ENCODE peak calls at places on chromosomes 1 and 21, in seven cellular contexts. S, K, P, X, B, A and J are unnamed samples.

GRCh38 chr1:61782771-61783170 is 40.5 kb downstream of the PATJ start:
- DNase-seq in A (no peak), B (no peak), X (no peak), S (no peak), K (no peak), P (no peak), J (no peak)

GRCh38 chr1:3292051-3292722 is 162.3 kb upstream of the ARHGEF16 start:
- DNase-seq in X (no peak), S (no peak), B (no peak), P (no peak), K (no peak), A (no peak), J (peak)

GRCh38 chr1:193301746-193302145 is 115.3 kb upstream of the B3GALT2 start:
- DNase-seq in S (no peak), P (no peak), A (no peak), K (no peak), B (no peak), X (no peak), J (no peak)

GRCh38 chr1:214404154-214404553 is 123.2 kb downstream of the SMYD2 start:
- DNase-seq in X (no peak), K (peak), P (no peak), S (no peak), A (peak), B (no peak), J (no peak)

GRCh38 chr1:160251687-160252526 is 10.4 kb downstream of the DCAF8 start:
- DNase-seq in A (peak), S (no peak), X (no peak), K (peak), P (no peak), B (peak), J (no peak)

GRCh38 chr1:15623435-15623834 is 6.2 kb downstream of the DDI2 start:
- DNase-seq in K (no peak), X (no peak), S (no peak), A (no peak), P (no peak), B (no peak), J (no peak)

GRCh38 chr1:7942701-7943029 is 2.0 kb upstream of the TNFRSF9 start:
- DNase-seq in A (no peak), X (no peak), B (no peak), S (no peak), K (no peak), P (no peak), J (no peak)

GRCh38 chr1:59025898-59026426 is 242.1 kb upstream of the JUN start:
- DNase-seq in P (no peak), B (no peak), S (no peak), X (no peak), K (peak), A (no peak), J (no peak)

GRCh38 chr1:209871006-209871405 is 43.2 kb downstream of the UTP25 start:
- DNase-seq in S (no peak), P (no peak), K (no peak), B (no peak), X (no peak), A (no peak), J (no peak)

DNA sequence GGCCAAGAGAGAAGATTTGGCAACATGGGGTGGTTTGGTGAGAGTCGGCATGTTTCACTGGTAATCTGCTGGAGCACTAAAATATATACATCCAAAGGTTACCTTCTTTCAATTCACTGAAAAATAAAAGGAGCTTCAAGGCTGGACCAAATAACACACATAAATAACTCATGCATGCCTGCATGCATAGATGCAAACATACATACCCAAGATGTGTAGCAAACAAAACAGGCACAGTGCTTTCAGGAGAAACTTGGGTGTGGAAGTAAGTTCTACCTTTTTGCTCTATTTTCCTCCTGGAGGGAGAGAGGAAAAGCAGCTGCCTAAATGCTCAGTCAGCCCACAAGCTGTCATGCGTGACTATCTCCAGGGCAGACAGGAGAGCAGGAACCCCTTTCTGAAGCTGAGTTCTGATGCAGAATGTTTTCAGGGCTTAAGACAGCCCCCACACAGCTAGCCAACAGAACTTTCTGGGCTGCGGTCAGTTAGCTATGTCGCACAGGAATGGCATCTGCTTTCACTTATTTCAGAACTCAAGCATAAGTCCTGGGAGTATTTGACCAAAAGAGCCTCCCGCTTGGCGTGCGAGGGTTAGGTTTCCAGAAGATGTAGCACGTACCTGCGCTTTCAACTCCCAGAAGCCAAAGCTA is 166.2 kb downstream of the TOMM20 start:
- DNase-seq in X (peak), B (peak), P (no peak), S (no peak), K (peak), A (peak), J (no peak)
- H3K4me3 ChIP-seq in X (no peak), B (no peak), P (no peak), S (no peak), K (peak), A (peak), J (no peak)

GRCh38 chr1:117621316-117621715 is 15.5 kb downstream of the TENT5C start:
- DNase-seq in P (no peak), A (no peak), X (no peak), S (no peak), K (no peak), B (no peak), J (no peak)

GRCh38 chr1:117616356-117616755 is 10.5 kb downstream of the TENT5C start:
- DNase-seq in P (peak), K (no peak), A (no peak), X (no peak), B (no peak), S (no peak), J (no peak)

GRCh38 chr1:117616967-117617366 is 11.1 kb downstream of the TENT5C start:
- DNase-seq in S (no peak), B (no peak), A (no peak), X (no peak), K (no peak), P (no peak), J (no peak)

GRCh38 chr1:117620440-117620839 is 14.6 kb downstream of the TENT5C start:
- DNase-seq in X (no peak), B (no peak), S (no peak), A (no peak), P (no peak), K (no peak), J (no peak)

DNA sequence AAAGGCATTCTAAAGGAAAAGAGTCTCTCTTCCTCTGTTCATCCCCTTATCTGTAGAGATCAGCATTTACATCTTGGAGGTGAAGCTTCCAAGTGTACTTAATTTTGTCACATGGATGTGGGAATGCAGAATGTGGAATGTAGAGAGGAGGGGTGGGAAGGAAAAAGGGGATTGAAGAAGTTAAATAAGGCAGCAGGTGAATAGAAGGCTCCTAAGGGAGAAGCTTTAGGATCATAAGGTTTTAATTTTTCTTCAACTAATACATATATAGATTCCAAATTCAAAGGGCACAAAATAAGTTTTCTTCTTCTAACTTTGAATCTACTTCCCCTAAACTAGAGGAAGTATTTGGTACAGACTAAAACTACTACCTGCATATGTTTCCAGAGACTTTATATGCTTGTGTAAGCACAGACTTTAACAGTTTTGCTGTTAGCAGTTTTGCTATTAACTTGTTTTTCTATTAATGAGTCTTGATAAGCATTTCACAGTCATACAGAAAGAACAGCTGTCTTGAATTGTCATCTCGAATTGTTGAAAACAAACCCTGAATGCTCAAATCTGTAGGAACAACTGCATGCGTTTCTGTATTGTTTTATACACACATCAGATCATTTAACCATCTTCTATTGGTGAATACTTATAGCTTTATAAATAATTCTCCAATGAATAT is 12.7 kb downstream of the TENT5C start:
- DNase-seq in P (no peak), B (no peak), S (no peak), A (no peak), K (no peak), X (no peak), J (no peak)
- H3K4me3 ChIP-seq in P (no peak), B (no peak), S (no peak), A (no peak), K (no peak), X (no peak), J (no peak)

GRCh38 chr21:38810826-38811164 is 5.1 kb downstream of the ETS2 start:
- DNase-seq in X (no peak), K (no peak), S (no peak), P (no peak), B (no peak), A (no peak), J (no peak)
- H3K4me3 ChIP-seq in X (peak), K (no peak), S (peak), P (no peak), B (no peak), A (no peak), J (peak)

GRCh38 chr1:204465469-204466415 is 28.9 kb downstream of the PIK3C2B start:
- DNase-seq in B (no peak), X (no peak), A (no peak), S (no peak), K (peak), P (no peak), J (no peak)
- H3K4me3 ChIP-seq in B (peak), X (no peak), A (no peak), S (no peak), K (no peak), P (no peak), J (no peak)

GRCh38 chr1:151907363-151908139 is 1.8 kb downstream of the THEM4 start:
- DNase-seq in B (no peak), A (no peak), S (no peak), P (no peak), X (no peak), K (no peak), J (no peak)
- H3K4me3 ChIP-seq in B (no peak), A (no peak), S (no peak), P (no peak), X (no peak), K (no peak), J (no peak)

GRCh38 chr1:77134359-77134758 is 84.9 kb downstream of the PIGK start:
- DNase-seq in X (no peak), A (no peak), B (no peak), S (no peak), P (no peak), K (peak), J (no peak)

GRCh38 chr1:77143529-77144121 is 75.6 kb downstream of the PIGK start:
- DNase-seq in A (peak), B (no peak), S (no peak), X (no peak), K (peak), P (no peak), J (no peak)

GRCh38 chr1:77133731-77134358 is 85.4 kb downstream of the PIGK start:
- DNase-seq in K (no peak), A (no peak), X (no peak), B (no peak), P (no peak), S (no peak), J (no peak)

GRCh38 chr1:77139389-77139788 is 79.8 kb downstream of the PIGK start:
- DNase-seq in P (no peak), S (no peak), K (no peak), X (no peak), B (no peak), A (no peak), J (no peak)
- H3K4me3 ChIP-seq in P (no peak), S (no peak), K (no peak), X (no peak), B (no peak), A (no peak), J (no peak)

DNA sequence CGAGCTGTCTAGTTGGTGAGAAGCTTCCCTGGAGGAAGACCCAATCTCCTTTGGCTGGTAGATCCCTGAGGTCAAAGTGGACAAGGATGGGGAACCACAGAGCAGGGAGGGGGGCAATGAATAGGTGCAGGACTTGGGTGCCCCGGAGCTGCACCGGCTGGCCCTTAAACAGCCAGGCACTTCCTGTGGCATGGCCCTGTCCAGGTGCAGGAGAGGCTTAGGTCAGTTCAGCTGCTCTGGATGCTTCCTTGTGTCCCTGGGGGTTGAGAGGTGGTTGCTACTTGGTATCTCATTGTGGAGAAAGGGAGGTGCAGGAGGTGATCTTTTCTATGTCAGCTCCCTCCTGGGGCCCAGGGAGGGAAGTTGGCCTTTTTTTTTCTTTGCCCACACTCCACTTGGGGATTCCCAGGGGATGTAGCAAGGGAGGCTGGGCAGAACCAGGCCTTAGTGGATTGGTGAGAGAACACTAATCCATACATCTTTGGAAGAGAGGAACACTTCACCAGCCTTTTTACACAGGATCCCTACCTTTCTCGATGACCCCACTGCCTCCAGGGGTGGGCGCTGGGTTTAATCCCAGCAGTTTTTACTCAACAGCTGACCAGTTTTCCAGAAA is 1.2 kb upstream of the ST3GAL3 start:
- DNase-seq in K (no peak), P (no peak), X (no peak), B (no peak), S (no peak), A (peak), J (no peak)
- H3K4me3 ChIP-seq in K (no peak), P (no peak), X (no peak), B (no peak), S (peak), A (peak), J (no peak)

GRCh38 chr1:149849246-149849946 is 50.0 kb upstream of the BOLA1 start:
- DNase-seq in A (peak), B (no peak), S (no peak), K (no peak), P (no peak), X (no peak), J (no peak)

GRCh38 chr1:149846600-149847466 is 52.5 kb upstream of the BOLA1 start:
- DNase-seq in X (no peak), S (no peak), P (no peak), B (no peak), K (no peak), A (no peak), J (no peak)

GRCh38 chr1:149848811-149849210 is 50.6 kb upstream of the BOLA1 start:
- DNase-seq in A (peak), B (no peak), X (no peak), K (no peak), S (no peak), P (no peak), J (no peak)

GRCh38 chr1:149848340-149848771 is 51.0 kb upstream of the BOLA1 start:
- DNase-seq in B (no peak), X (no peak), S (no peak), P (no peak), A (no peak), K (no peak), J (no peak)

DNA sequence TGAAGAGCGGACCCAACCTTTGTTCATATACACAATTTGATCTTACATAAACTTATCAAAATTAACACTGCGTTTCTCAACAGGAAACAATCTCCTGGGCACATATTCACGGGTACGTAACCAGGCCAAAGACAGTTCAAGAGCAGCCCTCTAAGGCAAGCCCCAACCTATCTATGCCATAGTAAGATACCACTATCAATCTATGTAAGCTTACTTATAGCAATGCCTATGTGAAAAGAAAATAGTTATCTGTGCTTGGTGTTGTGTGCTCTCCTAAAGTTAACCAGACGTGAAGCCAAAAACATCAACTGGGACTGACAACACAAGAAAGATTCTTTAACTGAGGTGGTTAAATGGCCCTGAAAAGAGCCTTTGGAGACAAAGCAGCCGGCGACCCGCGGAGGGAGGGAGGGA is 49.4 kb upstream of the BOLA1 start:
- DNase-seq in K (peak), A (peak), P (no peak), S (no peak), X (no peak), B (no peak), J (no peak)
- H3K4me3 ChIP-seq in K (peak), A (peak), P (peak), S (peak), X (peak), B (peak), J (peak)

GRCh38 chr1:37472994-37473393 is 1.4 kb upstream of the ZC3H12A start:
- DNase-seq in B (no peak), S (no peak), K (no peak), A (no peak), X (no peak), P (no peak), J (no peak)
- H3K4me3 ChIP-seq in B (peak), S (peak), K (peak), A (peak), X (no peak), P (no peak), J (no peak)